ENCODE peak calls at places on chromosomes 13 and 19, in five cellular contexts. L is astrocyte of the cerebellum, A is heart left ventricle, F is fibroblast of mammary gland, E is AG04450. Q is an unnamed sample.

GRCh38 chr13:48233886-48234488 is 981 bp downstream of the ITM2B start:
- DNase-seq in L (peak; percentile 49), A (no peak), F (peak; percentile 72), E (no peak), Q (no peak)

GRCh38 chr13:44050450-44051063 is 170.9 kb downstream of the LACC1 start:
- DNase-seq in L (no peak), A (no peak), F (peak; percentile 58), E (no peak), Q (no peak)

GRCh38 chr13:80171096-80171495 is 169.8 kb downstream of the SPRY2 start:
- DNase-seq in L (no peak), A (no peak), F (no peak), E (no peak), Q (peak; percentile 99)

GRCh38 chr13:23695711-23696512 is 125.7 kb downstream of the TNFRSF19 start:
- DNase-seq in L (no peak), A (peak; percentile 75), F (no peak), E (no peak), Q (no peak)

GRCh38 chr13:45198924-45199323 is 1.9 kb downstream of the KCTD4 start:
- DNase-seq in L (no peak), A (no peak), F (no peak), E (no peak), Q (no peak)

GRCh38 chr19:49864890-49865289 is 2.5 kb downstream of the PNKP start:
- DNase-seq in L (no peak), A (no peak), F (no peak), E (no peak), Q (no peak)

GRCh38 chr13:40564342-40564997 is 102.0 kb downstream of the FOXO1 start:
- DNase-seq in L (no peak), A (no peak), F (no peak), E (no peak), Q (no peak)

GRCh38 chr19:8361921-8362793 is 1.8 kb upstream of the ANGPTL4 start:
- DNase-seq in L (peak; percentile 85), A (peak; percentile 94), F (peak; percentile 99), E (peak; percentile 94), Q (peak; percentile 98)

GRCh38 chr13:25733061-25733491 is 318.7 kb downstream of the SHISA2 start:
- DNase-seq in L (peak; percentile 65), A (no peak), F (peak; percentile 2), E (no peak), Q (no peak)

GRCh38 chr19:51123381-51124186 is 1.1 kb upstream of the SIGLEC9 start:
- DNase-seq in L (no peak), A (no peak), F (no peak), E (no peak), Q (no peak)

GRCh38 chr13:111158136-111158805 is 43.2 kb downstream of the ARHGEF7 start:
- DNase-seq in L (no peak), A (no peak), F (no peak), E (no peak), Q (no peak)

GRCh38 chr13:102309110-102309509 is 92.7 kb downstream of the FGF14 start:
- DNase-seq in L (no peak), A (no peak), F (no peak), E (no peak), Q (no peak)

GRCh38 chr13:38590230-38590629 is 96.6 kb upstream of the FREM2 start:
- DNase-seq in L (no peak), A (no peak), F (no peak), E (no peak), Q (no peak)

GRCh38 chr13:30346159-30346788 is 38.9 kb upstream of the KATNAL1 start:
- DNase-seq in L (no peak), A (no peak), F (no peak), E (no peak), Q (no peak)

GRCh38 chr13:44402902-44403719 is 29.5 kb downstream of the SERP2 start:
- DNase-seq in L (no peak), A (no peak), F (no peak), E (no peak), Q (no peak)

GRCh38 chr13:51632643-51633357 is 48.5 kb downstream of the WDFY2 start:
- DNase-seq in L (no peak), A (no peak), F (no peak), E (no peak), Q (no peak)

GRCh38 chr19:49570138-49570856 is 10.1 kb downstream of the NOSIP start:
- DNase-seq in L (peak; percentile 87), A (no peak), F (peak; percentile 91), E (peak; percentile 73), Q (peak; percentile 52)

DNA sequence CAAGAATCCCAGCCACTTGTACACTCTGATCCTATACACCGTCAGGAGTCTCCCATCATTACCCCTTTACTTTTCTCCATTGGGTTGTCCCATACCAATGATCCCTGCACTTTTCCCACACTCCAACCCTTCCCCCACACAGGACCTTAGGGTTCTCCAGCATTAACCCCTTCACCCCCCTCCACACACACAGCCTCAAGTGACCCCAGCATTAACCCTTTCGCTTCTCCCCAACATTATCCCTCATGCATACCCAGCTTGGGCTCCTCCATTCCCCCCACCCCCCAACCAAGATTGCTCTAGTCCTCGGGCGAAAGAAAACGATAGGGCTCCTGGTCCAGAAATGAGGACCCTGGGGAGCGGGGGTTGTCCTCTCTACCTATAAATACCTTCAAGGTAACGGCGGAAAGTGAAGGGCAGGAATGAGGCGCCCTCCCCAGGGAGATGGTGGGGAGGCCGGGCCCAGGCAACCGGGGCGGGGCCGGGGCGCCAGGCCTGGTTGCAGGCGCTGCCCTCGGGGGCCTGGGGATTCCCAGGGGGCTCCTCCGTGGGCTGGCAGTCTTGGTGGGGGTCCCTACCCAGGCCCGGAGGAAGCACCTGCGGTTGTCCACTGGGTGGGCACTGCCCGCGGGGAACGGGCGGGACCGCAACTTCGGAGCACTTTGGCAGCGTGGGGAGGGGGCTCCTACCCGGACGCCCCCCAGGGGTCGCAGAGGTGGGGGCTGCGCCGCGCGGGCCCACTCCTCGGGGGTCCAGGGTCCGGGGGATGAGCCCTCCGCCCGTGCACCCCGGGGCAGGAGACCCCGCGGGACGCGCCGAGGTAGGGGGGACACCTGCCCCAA is 757 bp downstream of the WIZ start:
- DNase-seq in L (no peak), A (peak; percentile 68), F (no peak), E (no peak), Q (no peak)
- TF ChIP-seq CTCF in L (no peak), A (no peak), F (no peak), E (no peak), Q (no peak)

GRCh38 chr19:53055117-53055516 is 10.6 kb downstream of the ERVV-2 start:
- DNase-seq in L (no peak), A (no peak), F (no peak), E (no peak), Q (no peak)

DNA sequence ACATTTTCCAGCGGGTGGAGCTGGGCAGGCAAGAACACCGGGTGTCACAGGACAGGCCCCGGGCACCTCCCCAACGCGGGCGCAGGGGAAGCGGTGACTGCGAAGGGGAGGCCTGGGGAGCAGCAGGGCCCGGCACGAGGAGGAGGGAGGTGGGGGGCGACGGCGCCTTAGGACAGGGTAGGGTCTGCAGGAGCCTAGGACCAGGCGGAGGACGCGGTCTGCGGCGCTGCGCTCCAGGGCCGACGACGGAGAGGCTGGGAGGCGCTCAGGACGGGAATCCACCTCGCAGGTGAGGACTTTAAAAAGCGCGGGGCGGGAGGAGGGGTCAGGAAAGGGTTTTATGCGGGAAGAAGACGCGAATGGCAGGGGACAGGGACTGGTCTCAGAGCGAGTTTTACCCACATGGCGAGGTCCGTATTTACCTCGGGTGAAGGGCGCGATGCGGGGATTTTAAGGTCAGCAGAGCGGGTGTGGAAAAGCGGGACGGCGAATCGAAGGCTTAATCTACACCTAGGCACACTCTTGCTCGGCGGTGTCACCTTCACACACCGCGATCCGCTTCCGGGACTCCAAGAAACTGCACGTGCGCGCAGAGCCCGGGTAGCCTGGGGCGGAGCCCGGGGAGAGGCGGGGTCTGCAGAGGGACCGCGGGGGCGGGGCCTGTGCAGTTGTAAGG is 13.5 kb downstream of the ERVV-2 start:
- DNase-seq in L (no peak), A (no peak), F (no peak), E (no peak), Q (no peak)
- H3K4me3 ChIP-seq in L (peak overlapping the region; percentile 3), A (peak overlapping the region; percentile 40), F (no peak overlapping the region), E (peak overlapping the region; percentile 50), Q (peak overlapping the region; percentile 25)

GRCh38 chr19:39436350-39436716 is 584 bp upstream of the RPS16 start:
- DNase-seq in L (no peak), A (no peak), F (no peak), E (no peak), Q (no peak)

GRCh38 chr19:39434123-39435076 is 1.3 kb downstream of the RPS16 start:
- DNase-seq in L (no peak), A (peak; percentile 55), F (peak; percentile 28), E (no peak), Q (no peak)

GRCh38 chr19:39433480-39434079 is 2.2 kb downstream of the RPS16 start:
- DNase-seq in L (no peak), A (peak; percentile 13), F (no peak), E (no peak), Q (no peak)

GRCh38 chr19:39438270-39438934 is 2.7 kb upstream of the RPS16 start:
- DNase-seq in L (no peak), A (no peak), F (no peak), E (no peak), Q (no peak)

DNA sequence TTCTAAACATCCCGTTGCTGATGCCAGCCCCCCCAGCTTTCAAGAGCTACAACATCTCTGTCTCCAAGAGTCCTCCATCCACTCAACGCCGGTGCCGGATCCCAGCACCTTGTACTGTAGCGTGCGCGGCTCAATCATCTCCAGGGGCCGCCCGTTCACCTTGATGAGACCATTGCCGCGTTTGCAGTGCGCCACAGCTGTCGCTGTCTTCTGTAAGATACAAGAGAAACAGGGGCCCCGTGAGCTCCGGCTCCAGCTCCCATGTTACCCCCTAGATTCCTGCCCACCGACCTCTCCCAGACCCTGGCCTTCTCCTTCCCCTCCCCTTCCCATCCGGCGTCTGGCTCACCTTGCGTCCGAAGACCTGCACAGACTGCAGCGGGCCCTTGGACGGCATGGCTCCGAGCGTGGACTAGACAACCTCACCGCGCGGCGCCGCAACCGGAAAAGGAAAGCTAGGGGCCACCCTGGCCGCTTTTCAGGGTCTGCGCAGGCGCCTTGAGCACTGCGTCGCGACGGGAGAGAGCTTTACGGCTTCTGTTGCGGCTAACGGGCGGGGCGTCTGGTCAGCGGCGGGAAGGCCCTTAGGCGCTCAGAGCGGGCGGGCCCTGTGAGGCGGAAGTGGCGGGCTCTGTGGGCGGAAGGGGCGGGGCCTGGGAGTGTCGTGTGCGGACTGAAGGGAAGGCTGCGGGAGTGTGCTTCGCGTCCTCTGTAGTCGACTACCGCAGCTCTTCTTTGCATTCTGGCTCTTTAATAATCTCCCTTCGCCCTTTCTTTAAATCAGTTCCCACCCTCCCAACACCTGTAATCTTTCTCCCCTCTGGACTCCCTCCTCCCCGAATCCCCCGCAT is at the start of gene RPS16:
- DNase-seq in L (peak; percentile 92), A (peak; percentile 99), F (peak; percentile 95), E (peak; percentile 93), Q (peak; percentile 86)
- TF ChIP-seq CTCF in L (no peak), A (no peak), F (no peak), E (no peak), Q (no peak)

DNA sequence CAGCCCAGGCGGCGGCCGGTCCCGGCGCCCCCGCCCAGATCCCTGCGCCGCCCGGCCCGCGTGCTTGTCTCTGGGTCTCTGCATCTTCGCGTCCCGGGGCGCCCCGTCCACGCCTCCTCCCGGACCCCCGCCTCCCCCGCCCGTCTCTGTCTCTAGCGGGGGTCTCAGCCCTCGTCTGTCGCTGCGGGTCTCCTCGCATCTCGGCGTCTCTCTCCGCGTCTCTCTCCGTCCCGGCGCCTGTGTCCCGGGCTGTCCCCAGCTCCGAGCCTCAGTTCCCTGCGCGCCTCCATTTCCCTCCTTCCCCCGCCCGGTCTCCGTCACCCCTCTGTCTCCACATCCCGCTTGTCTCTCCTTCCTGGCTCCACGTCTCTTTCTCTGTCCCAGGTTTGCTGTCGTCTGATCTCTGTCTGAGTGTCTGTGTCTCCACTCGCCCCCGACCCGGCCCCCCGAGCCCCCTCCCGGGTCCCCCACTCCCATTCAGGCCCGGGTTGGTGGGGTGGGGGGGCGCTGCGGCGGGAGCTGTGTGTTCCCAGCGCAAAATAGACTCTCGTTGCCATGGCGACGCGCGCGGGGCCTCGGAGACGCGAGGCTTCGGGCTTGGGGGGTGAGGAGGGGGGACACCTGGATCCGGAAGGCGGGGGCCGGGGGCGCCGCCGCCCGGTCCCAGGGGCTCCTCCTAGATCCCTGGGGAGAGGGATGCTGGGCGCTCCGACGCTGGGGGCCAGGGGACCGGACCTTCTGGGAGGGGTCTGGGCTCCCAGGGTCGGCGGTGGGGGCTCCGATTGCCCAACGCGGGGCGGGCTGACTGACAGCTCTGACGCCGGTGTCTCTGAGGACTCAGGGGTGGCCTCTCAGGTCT is 8.7 kb upstream of the SHISA7 start:
- DNase-seq in L (no peak), A (no peak), F (no peak), E (no peak), Q (no peak)
- H3K4me3 ChIP-seq in L (no peak overlapping the region), A (no peak overlapping the region), F (no peak overlapping the region), E (peak overlapping the region; percentile 13), Q (no peak overlapping the region)

Q was measured in retinal pigment epithelial cell.